ENCODE peak calls at places on chromosome 20, in four cellular contexts. One of them, this sample, is unnamed.

GRCh38 chr20:41108531-41108930 is 28.8 kb upstream of the PLCG1 start:
- DNase-seq in K562: no peak
- DNase-seq in HCT116: no peak
- DNase-seq in HepG2: no peak
- DNase-seq in this sample: no peak

GRCh38 chr20:40176442-40176841 is 512.6 kb downstream of the MAFB start:
- DNase-seq in K562: no peak
- DNase-seq in HCT116: no peak
- DNase-seq in HepG2: no peak
- DNase-seq in this sample: no peak

GRCh38 chr20:46122516-46123481 is 4.7 kb downstream of the CD40 start:
- DNase-seq in K562: no peak
- DNase-seq in HCT116: no peak
- DNase-seq in HepG2: no peak
- DNase-seq in this sample: no peak

GRCh38 chr20:46562373-46563169 is 12.1 kb upstream of the OCSTAMP start:
- DNase-seq in K562: peak
- DNase-seq in HCT116: peak
- DNase-seq in HepG2: peak
- DNase-seq in this sample: peak

GRCh38 chr20:61934716-61935530 is 130.8 kb downstream of the TAF4 start:
- DNase-seq in K562: no peak
- DNase-seq in HCT116: no peak
- DNase-seq in HepG2: no peak
- DNase-seq in this sample: no peak

GRCh38 chr20:33897313-33897912 is 86.3 kb downstream of the CHMP4B start:
- DNase-seq in K562: peak
- DNase-seq in HCT116: peak
- DNase-seq in HepG2: no peak
- DNase-seq in this sample: no peak

GRCh38 chr20:25514195-25514594 is 71.1 kb downstream of the NINL start:
- DNase-seq in K562: no peak
- DNase-seq in HCT116: no peak
- DNase-seq in HepG2: no peak
- DNase-seq in this sample: no peak

GRCh38 chr20:19735446-19735845 is 22.6 kb upstream of the RIN2 start:
- DNase-seq in K562: no peak
- DNase-seq in HCT116: peak
- DNase-seq in HepG2: peak
- DNase-seq in this sample: peak

GRCh38 chr20:14093652-14094051 is 98.3 kb downstream of the MACROD2 start:
- DNase-seq in K562: no peak
- DNase-seq in HCT116: no peak
- DNase-seq in HepG2: no peak
- DNase-seq in this sample: no peak

GRCh38 chr20:50893620-50894019 is 37.6 kb downstream of the ADNP start:
- DNase-seq in K562: no peak
- DNase-seq in HCT116: no peak
- DNase-seq in HepG2: no peak
- DNase-seq in this sample: no peak

GRCh38 chr20:16301981-16302380 is 271.3 kb downstream of the KIF16B start:
- DNase-seq in K562: no peak
- DNase-seq in HCT116: no peak
- DNase-seq in HepG2: no peak
- DNase-seq in this sample: no peak

GRCh38 chr20:18144541-18145099 is 7.0 kb downstream of the KAT14 start:
- DNase-seq in K562: no peak
- DNase-seq in HCT116: peak
- DNase-seq in HepG2: peak
- DNase-seq in this sample: no peak

GRCh38 chr20:22346716-22347115 is 237.7 kb downstream of the FOXA2 start:
- DNase-seq in K562: no peak
- DNase-seq in HCT116: no peak
- DNase-seq in HepG2: peak
- DNase-seq in this sample: no peak

GRCh38 chr20:43188861-43189613 is 669 bp downstream of the PTPRT start:
- DNase-seq in K562: no peak
- DNase-seq in HCT116: no peak
- DNase-seq in HepG2: no peak
- DNase-seq in this sample: no peak

GRCh38 chr20:53643031-53643832 is 49.6 kb upstream of the ZNF217 start:
- DNase-seq in K562: peak
- DNase-seq in HCT116: peak
- DNase-seq in HepG2: no peak
- DNase-seq in this sample: no peak

GRCh38 chr20:32664352-32665159 is 9.2 kb downstream of the C20orf203 start:
- DNase-seq in K562: peak
- DNase-seq in HCT116: no peak
- DNase-seq in HepG2: peak
- DNase-seq in this sample: no peak

GRCh38 chr20:53623454-53624206 is 30.0 kb upstream of the ZNF217 start:
- DNase-seq in K562: peak
- DNase-seq in HCT116: no peak
- DNase-seq in HepG2: peak
- DNase-seq in this sample: peak

GRCh38 chr20:20612251-20612650 is 100.2 kb downstream of the RALGAPA2 start:
- DNase-seq in K562: no peak
- DNase-seq in HCT116: no peak
- DNase-seq in HepG2: no peak
- DNase-seq in this sample: no peak

GRCh38 chr20:61738601-61739069 is 327.0 kb downstream of the TAF4 start:
- DNase-seq in K562: no peak
- DNase-seq in HCT116: no peak
- DNase-seq in HepG2: no peak
- DNase-seq in this sample: no peak

GRCh38 chr20:1567392-1568165 is 10.1 kb upstream of the SIRPD start:
- DNase-seq in K562: peak
- DNase-seq in HCT116: peak
- DNase-seq in HepG2: peak
- DNase-seq in this sample: no peak

GRCh38 chr20:18188446-18188845 is 50.8 kb downstream of the KAT14 start:
- DNase-seq in K562: no peak
- DNase-seq in HCT116: no peak
- DNase-seq in HepG2: no peak
- DNase-seq in this sample: no peak

GRCh38 chr20:40279390-40279789 is 409.6 kb downstream of the MAFB start:
- DNase-seq in K562: no peak
- DNase-seq in HCT116: no peak
- DNase-seq in HepG2: no peak
- DNase-seq in this sample: no peak

DNA sequence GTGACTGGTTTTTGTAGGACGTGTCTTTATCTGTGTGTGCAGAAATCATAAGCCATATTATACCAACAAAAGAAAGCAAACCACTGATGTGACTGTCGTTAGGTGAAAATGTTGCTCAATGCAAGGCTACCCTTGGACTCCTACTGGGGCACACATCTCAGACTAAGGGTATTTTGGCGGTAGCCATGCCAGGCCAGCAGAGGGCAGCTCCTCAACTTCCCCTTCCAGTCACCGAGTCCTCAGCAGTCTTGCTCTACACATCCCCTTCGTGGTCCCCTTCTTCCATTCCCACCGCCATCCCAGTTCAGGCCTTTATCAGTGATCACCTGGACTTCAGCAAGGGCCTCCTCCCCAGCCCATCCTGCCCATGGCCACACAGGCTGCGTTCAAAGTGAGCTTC is 113.7 kb upstream of the GGTLC1 start:
- DNase-seq in K562: no peak
- DNase-seq in HCT116: no peak
- DNase-seq in HepG2: peak
- DNase-seq in this sample: no peak
- TF ChIP-seq TCF7L2 in K562: no peak
- TF ChIP-seq TCF7L2 in HCT116: no peak
- TF ChIP-seq TCF7L2 in HepG2: no peak
- TF ChIP-seq TCF7L2 in this sample: no peak

GRCh38 chr20:37803476-37804307 is 99.2 kb upstream of the VSTM2L start:
- DNase-seq in K562: no peak
- DNase-seq in HCT116: no peak
- DNase-seq in HepG2: no peak
- DNase-seq in this sample: no peak
- TF ChIP-seq TCF7L2 in K562: no peak
- TF ChIP-seq TCF7L2 in HCT116: no peak
- TF ChIP-seq TCF7L2 in HepG2: no peak
- TF ChIP-seq TCF7L2 in this sample: no peak

GRCh38 chr20:5510446-5510845 is 193.7 kb upstream of the PROKR2 start:
- DNase-seq in K562: no peak
- DNase-seq in HCT116: no peak
- DNase-seq in HepG2: no peak
- DNase-seq in this sample: no peak

GRCh38 chr20:5511082-5511481 is 194.3 kb upstream of the PROKR2 start:
- DNase-seq in K562: no peak
- DNase-seq in HCT116: no peak
- DNase-seq in HepG2: no peak
- DNase-seq in this sample: no peak

GRCh38 chr20:5511505-5511904 is 194.8 kb upstream of the PROKR2 start:
- DNase-seq in K562: no peak
- DNase-seq in HCT116: no peak
- DNase-seq in HepG2: no peak
- DNase-seq in this sample: no peak

GRCh38 chr20:5511930-5512329 is 195.2 kb upstream of the PROKR2 start:
- DNase-seq in K562: no peak
- DNase-seq in HCT116: no peak
- DNase-seq in HepG2: no peak
- DNase-seq in this sample: no peak

DNA sequence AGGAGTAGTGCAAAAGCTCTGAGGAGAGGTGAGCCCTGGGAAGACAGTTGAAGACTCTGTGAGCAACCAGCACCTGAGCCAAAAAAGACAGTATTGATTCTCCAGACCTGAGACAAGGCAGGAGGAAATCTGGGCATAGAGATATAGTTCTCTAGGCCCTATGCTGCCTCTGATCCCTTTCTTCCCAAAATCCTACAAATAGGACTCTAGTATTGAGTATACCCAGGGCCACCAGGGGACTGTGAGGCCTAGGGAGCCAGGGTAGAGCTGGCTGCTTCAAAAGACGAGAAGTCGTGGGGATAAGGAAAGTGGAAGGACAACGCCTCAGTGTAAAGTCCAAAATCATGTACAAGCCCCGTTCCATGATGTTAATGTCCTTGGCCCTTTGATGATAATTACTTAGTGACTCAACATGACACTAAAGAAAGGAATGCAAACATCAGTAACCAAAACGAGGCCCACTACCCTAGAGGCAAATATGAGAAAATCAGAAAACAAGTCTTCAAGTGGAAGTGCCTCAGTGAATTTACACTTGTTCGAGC is 197.3 kb upstream of the PROKR2 start:
- DNase-seq in K562: no peak
- DNase-seq in HCT116: peak
- DNase-seq in HepG2: peak
- DNase-seq in this sample: peak
- TF ChIP-seq TCF7L2 in K562: no peak
- TF ChIP-seq TCF7L2 in HCT116: peak
- TF ChIP-seq TCF7L2 in HepG2: peak
- TF ChIP-seq TCF7L2 in this sample: no peak

GRCh38 chr20:63736893-63737689 is 627 bp downstream of the LIME1 start:
- DNase-seq in K562: no peak
- DNase-seq in HCT116: no peak
- DNase-seq in HepG2: no peak
- DNase-seq in this sample: no peak

GRCh38 chr20:63739129-63740069 is at the start of gene SLC2A4RG:
- DNase-seq in K562: peak
- DNase-seq in HCT116: no peak
- DNase-seq in HepG2: peak
- DNase-seq in this sample: no peak

GRCh38 chr20:63738687-63739128 is 868 bp upstream of the SLC2A4RG start:
- DNase-seq in K562: peak
- DNase-seq in HCT116: no peak
- DNase-seq in HepG2: peak
- DNase-seq in this sample: no peak

GRCh38 chr20:63737690-63737939 is 1.2 kb downstream of the LIME1 start:
- DNase-seq in K562: no peak
- DNase-seq in HCT116: no peak
- DNase-seq in HepG2: peak
- DNase-seq in this sample: no peak

DNA sequence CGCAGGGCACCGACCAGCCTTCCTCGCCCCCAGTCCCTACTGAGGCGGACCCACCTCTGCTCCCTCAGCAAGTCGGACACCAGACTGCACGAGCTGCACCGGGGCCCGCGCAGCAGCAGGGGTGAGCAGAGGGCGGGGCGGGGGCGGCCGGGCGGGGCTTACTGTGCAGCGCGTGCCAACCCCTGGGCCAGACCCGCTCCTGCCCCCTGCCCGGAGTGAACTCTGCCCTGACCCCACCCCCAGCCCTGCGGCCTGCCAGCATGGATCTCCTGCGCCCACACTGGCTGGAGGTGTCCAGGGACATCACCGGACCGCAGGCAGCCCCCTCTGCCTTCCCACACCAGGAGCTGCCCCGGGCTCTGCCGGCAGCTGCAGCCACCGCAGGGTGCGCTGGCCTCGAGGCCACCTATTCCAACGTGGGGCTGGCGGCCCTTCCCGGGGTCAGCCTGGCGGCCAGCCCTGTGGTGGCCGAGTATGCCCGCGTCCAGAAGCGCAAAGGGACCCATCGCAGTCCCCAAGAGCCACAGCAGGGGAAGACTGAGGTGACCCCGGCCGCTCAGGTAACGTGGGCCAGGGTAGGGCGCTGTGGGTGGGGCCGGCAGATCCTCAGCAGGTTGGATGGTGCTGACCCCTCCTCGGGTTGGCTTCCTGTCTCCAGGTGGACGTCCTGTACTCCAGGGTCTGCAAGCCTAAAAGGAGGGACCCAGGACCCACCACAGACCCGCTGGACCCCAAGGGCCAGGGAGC is 1.5 kb upstream of the SLC2A4RG start:
- DNase-seq in K562: peak
- DNase-seq in HCT116: no peak
- DNase-seq in HepG2: peak
- DNase-seq in this sample: no peak
- TF ChIP-seq TCF7L2 in K562: no peak
- TF ChIP-seq TCF7L2 in HCT116: no peak
- TF ChIP-seq TCF7L2 in HepG2: no peak
- TF ChIP-seq TCF7L2 in this sample: no peak

GRCh38 chr20:44721785-44722054 is 6.6 kb downstream of the CCN5 start:
- DNase-seq in K562: no peak
- DNase-seq in HCT116: no peak
- DNase-seq in HepG2: no peak
- DNase-seq in this sample: no peak
- TF ChIP-seq TCF7L2 in K562: no peak
- TF ChIP-seq TCF7L2 in HCT116: no peak
- TF ChIP-seq TCF7L2 in HepG2: no peak
- TF ChIP-seq TCF7L2 in this sample: no peak

GRCh38 chr20:49682798-49683197 is 30.9 kb downstream of the B4GALT5 start:
- DNase-seq in K562: no peak
- DNase-seq in HCT116: no peak
- DNase-seq in HepG2: no peak
- DNase-seq in this sample: no peak

GRCh38 chr20:49687595-49688567 is 25.8 kb downstream of the B4GALT5 start:
- DNase-seq in K562: peak
- DNase-seq in HCT116: no peak
- DNase-seq in HepG2: no peak
- DNase-seq in this sample: no peak

GRCh38 chr20:49684335-49684997 is 29.2 kb downstream of the B4GALT5 start:
- DNase-seq in K562: no peak
- DNase-seq in HCT116: no peak
- DNase-seq in HepG2: no peak
- DNase-seq in this sample: no peak

GRCh38 chr20:49685161-49685601 is 28.5 kb downstream of the B4GALT5 start:
- DNase-seq in K562: no peak
- DNase-seq in HCT116: no peak
- DNase-seq in HepG2: no peak
- DNase-seq in this sample: no peak

GRCh38 chr20:49685809-49686208 is 27.9 kb downstream of the B4GALT5 start:
- DNase-seq in K562: no peak
- DNase-seq in HCT116: no peak
- DNase-seq in HepG2: no peak
- DNase-seq in this sample: no peak
- TF ChIP-seq TCF7L2 in K562: no peak
- TF ChIP-seq TCF7L2 in HCT116: no peak
- TF ChIP-seq TCF7L2 in HepG2: no peak
- TF ChIP-seq TCF7L2 in this sample: no peak

This sample was measured in Panc1.